ENCODE peak calls at places on chromosomes 1 and 21, in four cellular contexts. B, Y, R and D are unnamed samples.

GRCh38 chr1:184618851-184619250 is 135.8 kb downstream of the EDEM3 start:
- DNase-seq in B (no peak), Y (no peak), R (no peak), D (no peak)

GRCh38 chr1:243483084-243483845 is 227.4 kb downstream of the SDCCAG8 start:
- DNase-seq in B (no peak), Y (no peak), R (no peak), D (no peak)

GRCh38 chr1:150256193-150256548 is 1.4 kb upstream of the CA14 start:
- DNase-seq in B (no peak), Y (no peak), R (no peak), D (no peak)

GRCh38 chr1:157505481-157506272 is 46.6 kb downstream of the FCRL5 start:
- DNase-seq in B (peak), Y (peak), R (peak), D (peak)

GRCh38 chr1:63147783-63148182 is 174.6 kb upstream of the FOXD3 start:
- DNase-seq in B (no peak), Y (no peak), R (no peak), D (no peak)

GRCh38 chr1:162371611-162372010 is 5.0 kb downstream of the SPATA46 start:
- DNase-seq in B (no peak), Y (peak), R (no peak), D (no peak)

GRCh38 chr1:16155537-16156410 is at the start of gene EPHA2:
- DNase-seq in B (peak), Y (peak), R (no peak), D (no peak)

GRCh38 chr1:234554478-234555311 is 55.3 kb downstream of the IRF2BP2 start:
- DNase-seq in B (peak), Y (no peak), R (no peak), D (no peak)

GRCh38 chr1:55045430-55045829 is 6.1 kb downstream of the PCSK9 start:
- DNase-seq in B (no peak), Y (no peak), R (no peak), D (no peak)

GRCh38 chr1:30200161-30200560 is 523.2 kb downstream of the MATN1 start:
- DNase-seq in B (no peak), Y (no peak), R (no peak), D (no peak)

GRCh38 chr1:185375583-185375982 is 58.5 kb upstream of the IVNS1ABP start:
- DNase-seq in B (no peak), Y (no peak), R (no peak), D (no peak)

GRCh38 chr1:10251325-10252103 is 41.1 kb downstream of the KIF1B start:
- DNase-seq in B (no peak), Y (no peak), R (no peak), D (no peak)

GRCh38 chr1:84653130-84653680 is 37.1 kb downstream of the SSX2IP start:
- DNase-seq in B (no peak), Y (no peak), R (no peak), D (no peak)

GRCh38 chr1:7407980-7408770 is 362.9 kb upstream of the VAMP3 start:
- DNase-seq in B (no peak), Y (no peak), R (no peak), D (no peak)

GRCh38 chr21:45335761-45336534 is 48.3 kb upstream of the POFUT2 start:
- DNase-seq in B (no peak), Y (no peak), R (no peak), D (no peak)

GRCh38 chr1:205438213-205439158 is 16.6 kb upstream of the LEMD1 start:
- DNase-seq in B (peak), Y (peak), R (no peak), D (no peak)

GRCh38 chr1:192477630-192478029 is 97.9 kb upstream of the RGS1 start:
- DNase-seq in B (no peak), Y (peak), R (no peak), D (peak)

GRCh38 chr1:59926381-59927243 is at the start of gene CYP2J2:
- DNase-seq in B (peak), Y (peak), R (no peak), D (no peak)

GRCh38 chr1:209720326-209720725 is 15.7 kb downstream of the HSD11B1 start:
- DNase-seq in B (no peak), Y (peak), R (no peak), D (no peak)

GRCh38 chr1:9128520-9129371 is at the start of gene GPR157:
- DNase-seq in B (peak), Y (peak), R (peak), D (peak)

GRCh38 chr1:153598309-153599172 is 14.4 kb downstream of the S100A16 start:
- DNase-seq in B (no peak), Y (no peak), R (peak), D (peak)

GRCh38 chr1:41656088-41656487 is 171.6 kb upstream of the EDN2 start:
- DNase-seq in B (no peak), Y (no peak), R (no peak), D (no peak)

GRCh38 chr1:184622136-184622823 is 132.4 kb downstream of the EDEM3 start:
- DNase-seq in B (peak), Y (peak), R (no peak), D (no peak)

GRCh38 chr21:46001821-46002681 is 20.5 kb downstream of the COL6A1 start:
- DNase-seq in B (peak), Y (no peak), R (no peak), D (no peak)